ENCODE peak calls at places on chromosomes 11 and 22, in six cellular contexts. K is heart left ventricle; X is non-pigmented ciliary epithelial cell; F is naive thymus-derived CD8-positive, alpha-beta T cell; C is GM12865; A is KBM-7. B is an unnamed sample.

GRCh38 chr11:133029096-133029495 is 503.2 kb downstream of the OPCML start:
- DNase-seq in A (no peak), C (no peak), X (no peak), F (no peak), K (no peak), B (no peak)

GRCh38 chr11:86396403-86396802 is 21.7 kb downstream of the CCDC81 start:
- DNase-seq in C (no peak), K (no peak), F (no peak), A (no peak), X (peak), B (no peak)

GRCh38 chr11:818396-819128 is at the start of gene PNPLA2:
- DNase-seq in A (no peak), K (no peak), C (no peak), X (no peak), F (no peak), B (no peak)

GRCh38 chr11:9396752-9397151 is 12.3 kb downstream of the IPO7 start:
- DNase-seq in X (no peak), F (no peak), C (peak), K (no peak), A (no peak), B (no peak)

GRCh38 chr11:74559934-74560309 is 32.5 kb upstream of the POLD3 start:
- DNase-seq in A (no peak), X (no peak), C (no peak), K (no peak), F (no peak), B (no peak)

GRCh38 chr11:128342511-128343133 is 244.7 kb downstream of the ETS1 start:
- DNase-seq in X (no peak), K (peak), C (peak), A (no peak), F (no peak), B (no peak)

GRCh38 chr22:37345863-37346514 is 63.7 kb downstream of the CYTH4 start:
- DNase-seq in X (peak), C (no peak), K (no peak), A (no peak), F (no peak), B (no peak)

GRCh38 chr11:44983786-44984185 is 33.1 kb upstream of the TP53I11 start:
- DNase-seq in F (no peak), C (no peak), A (no peak), K (no peak), X (no peak), B (no peak)

GRCh38 chr11:96267490-96268010 is 75.4 kb downstream of the MAML2 start:
- DNase-seq in A (no peak), X (no peak), K (no peak), F (no peak), C (peak), B (no peak)

GRCh38 chr22:49372530-49373288 is 455.0 kb downstream of the BRD1 start:
- DNase-seq in A (no peak), F (no peak), X (no peak), K (no peak), C (no peak), B (no peak)

GRCh38 chr11:72652871-72653615 is 21.2 kb downstream of the PDE2A start:
- DNase-seq in K (no peak), A (no peak), X (no peak), F (no peak), C (no peak), B (no peak)

GRCh38 chr11:62912268-62912667 is 8.9 kb downstream of the CHRM1 start:
- DNase-seq in K (no peak), A (no peak), C (no peak), X (no peak), F (no peak), B (no peak)

GRCh38 chr11:33303541-33303940 is 46.4 kb downstream of the HIPK3 start:
- DNase-seq in F (no peak), A (no peak), K (no peak), X (no peak), C (no peak), B (no peak)

GRCh38 chr11:12818333-12819015 is 144.3 kb downstream of the TEAD1 start:
- DNase-seq in X (no peak), A (no peak), C (no peak), K (peak), F (no peak), B (no peak)

GRCh38 chr22:44430716-44431115 is 67.3 kb downstream of the RTL6 start:
- DNase-seq in C (no peak), F (no peak), K (no peak), A (no peak), X (no peak), B (no peak)

GRCh38 chr11:29321293-29322132 is 695.3 kb downstream of the KCNA4 start:
- DNase-seq in C (no peak), A (no peak), X (peak), K (no peak), F (no peak), B (no peak)

GRCh38 chr11:23164022-23164421 is 303.7 kb upstream of the CCDC179 start:
- DNase-seq in F (no peak), X (no peak), A (no peak), K (no peak), C (no peak), B (no peak)

B was measured in AML-193.